ENCODE peak calls at places on chromosomes 12 and 14, in four cellular contexts. One of them, this sample, is unnamed.

GRCh38 chr12:50132505-50133135 is 20.6 kb downstream of the COX14 start:
- DNase-seq in SK-N-SH: peak; percentile 38
- DNase-seq in GM12878: no peak
- DNase-seq in K562: no peak
- DNase-seq in this sample: peak; percentile 48

GRCh38 chr14:68756071-68756481 is 36.8 kb downstream of the ZFP36L1 start:
- DNase-seq in SK-N-SH: peak; percentile 65
- DNase-seq in GM12878: no peak
- DNase-seq in K562: no peak
- DNase-seq in this sample: no peak

GRCh38 chr12:32860182-32860581 is 36.4 kb downstream of the PKP2 start:
- DNase-seq in K562: no peak
- DNase-seq in GM12878: no peak
- DNase-seq in SK-N-SH: no peak
- DNase-seq in this sample: no peak

GRCh38 chr14:70735043-70735442 is 74.3 kb downstream of the MAP3K9 start:
- DNase-seq in GM12878: no peak
- DNase-seq in K562: no peak
- DNase-seq in SK-N-SH: peak; percentile 82
- DNase-seq in this sample: no peak

GRCh38 chr14:61145903-61146411 is 135.2 kb downstream of the TMEM30B start:
- DNase-seq in K562: no peak
- DNase-seq in SK-N-SH: peak; percentile 46
- DNase-seq in GM12878: no peak
- DNase-seq in this sample: no peak

GRCh38 chr12:125092108-125092871 is 27.1 kb downstream of the AACS start:
- DNase-seq in K562: no peak
- DNase-seq in GM12878: no peak
- DNase-seq in SK-N-SH: no peak
- DNase-seq in this sample: no peak

GRCh38 chr14:91418387-91419043 is 895 bp upstream of the CCDC88C start:
- DNase-seq in K562: peak; percentile 42
- DNase-seq in SK-N-SH: peak; percentile 78
- DNase-seq in GM12878: no peak
- DNase-seq in this sample: peak; percentile 38

GRCh38 chr14:31947680-31948580 is 129.2 kb upstream of the ARHGAP5 start:
- DNase-seq in GM12878: no peak
- DNase-seq in K562: no peak
- DNase-seq in SK-N-SH: no peak
- DNase-seq in this sample: no peak

GRCh38 chr14:94673781-94674231 is 61.6 kb downstream of the SERPINA3 start:
- DNase-seq in GM12878: no peak
- DNase-seq in SK-N-SH: no peak
- DNase-seq in K562: no peak
- DNase-seq in this sample: no peak

GRCh38 chr14:99936056-99936455 is 129.2 kb upstream of the EVL start:
- DNase-seq in K562: no peak
- DNase-seq in SK-N-SH: no peak
- DNase-seq in GM12878: no peak
- DNase-seq in this sample: no peak

DNA sequence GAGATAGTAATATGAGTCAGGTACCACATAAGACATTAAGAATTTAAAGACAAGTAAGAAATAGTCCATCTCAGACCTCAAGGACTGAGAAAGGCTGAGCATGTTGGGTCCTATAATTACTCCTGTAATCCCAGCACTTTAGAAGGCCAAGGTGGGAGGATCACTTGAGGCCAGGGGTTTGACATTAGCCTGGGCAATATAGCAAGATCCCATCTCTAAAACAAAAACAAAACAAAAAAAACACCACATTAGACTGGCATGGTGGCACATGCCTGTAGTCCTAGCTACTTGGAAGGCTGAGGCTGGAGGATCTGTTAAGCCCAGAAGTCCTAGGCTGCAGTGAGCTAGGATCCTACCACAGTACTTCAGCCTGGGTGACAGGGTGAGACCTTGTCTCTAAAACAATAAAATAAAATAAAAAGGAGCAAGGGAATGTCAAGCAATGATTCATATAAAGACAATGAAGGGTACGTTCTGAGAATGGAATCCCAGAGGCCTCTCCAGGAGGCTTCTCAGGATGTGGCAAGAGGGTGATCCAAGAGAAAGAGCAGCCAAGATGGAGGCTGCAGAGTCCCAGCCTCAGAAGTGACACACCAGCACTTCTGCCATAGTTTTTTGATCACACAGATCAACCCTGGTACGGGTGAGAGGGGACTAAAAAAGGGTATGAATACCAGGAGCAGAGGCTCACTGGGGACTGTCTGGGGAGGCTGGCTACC is 206.4 kb downstream of the CRADD start:
- DNase-seq in GM12878: no peak
- DNase-seq in SK-N-SH: no peak
- DNase-seq in K562: no peak
- DNase-seq in this sample: no peak
- TF ChIP-seq NFIC in GM12878: no peak
- TF ChIP-seq NFIC in SK-N-SH: peak; percentile 40
- TF ChIP-seq NFIC in K562: no peak
- TF ChIP-seq NFIC in this sample: no peak

DNA sequence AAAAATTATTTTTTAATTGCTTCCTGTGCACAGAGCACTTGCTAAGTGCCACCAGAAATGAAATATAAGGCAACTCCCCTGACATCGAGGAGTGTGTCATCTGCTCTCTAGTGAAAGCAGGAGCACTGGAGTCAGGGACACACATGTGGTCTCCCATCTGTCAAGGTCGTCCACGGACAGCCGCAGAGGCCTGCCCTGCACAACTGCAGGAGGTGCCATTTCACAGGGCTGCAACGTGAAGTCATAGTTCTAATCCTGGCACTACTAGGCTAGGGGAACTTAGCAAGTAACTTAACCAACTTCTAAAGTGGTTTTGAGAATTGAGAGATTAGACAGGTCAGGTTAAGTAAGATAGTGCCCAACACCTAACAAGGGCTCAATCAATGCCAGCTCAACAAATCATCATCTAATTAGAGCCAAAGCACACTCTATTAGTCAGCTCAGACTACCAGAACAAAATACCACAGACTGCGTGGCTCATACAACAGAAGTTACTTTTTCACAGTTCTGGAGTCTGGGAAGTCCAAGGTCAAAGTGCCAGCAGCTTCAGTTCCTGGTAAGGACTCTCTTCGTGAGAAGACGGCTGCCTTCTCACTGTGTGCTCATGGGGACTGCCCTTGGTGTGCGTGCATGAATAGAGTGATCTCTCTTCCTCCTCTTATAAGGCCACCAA is 30.7 kb downstream of the FOXN3 start:
- DNase-seq in SK-N-SH: no peak
- DNase-seq in K562: no peak
- DNase-seq in GM12878: peak; percentile 63
- DNase-seq in this sample: no peak
- TF ChIP-seq NFIC in SK-N-SH: no peak
- TF ChIP-seq NFIC in K562: no peak
- TF ChIP-seq NFIC in GM12878: no peak
- TF ChIP-seq NFIC in this sample: no peak

GRCh38 chr12:69433653-69434052 is 36.5 kb upstream of the FRS2 start:
- DNase-seq in GM12878: no peak
- DNase-seq in K562: no peak
- DNase-seq in SK-N-SH: no peak
- DNase-seq in this sample: no peak
- TF ChIP-seq NFIC in GM12878: no peak
- TF ChIP-seq NFIC in K562: no peak
- TF ChIP-seq NFIC in SK-N-SH: no peak
- TF ChIP-seq NFIC in this sample: no peak

GRCh38 chr12:131527736-131528135 is 183.2 kb upstream of the SFSWAP start:
- DNase-seq in GM12878: no peak
- DNase-seq in K562: no peak
- DNase-seq in SK-N-SH: no peak
- DNase-seq in this sample: no peak

GRCh38 chr12:131530041-131530332 is 180.9 kb upstream of the SFSWAP start:
- DNase-seq in GM12878: no peak
- DNase-seq in SK-N-SH: no peak
- DNase-seq in K562: no peak
- DNase-seq in this sample: no peak

GRCh38 chr12:131528144-131528543 is 182.7 kb upstream of the SFSWAP start:
- DNase-seq in GM12878: no peak
- DNase-seq in SK-N-SH: no peak
- DNase-seq in K562: no peak
- DNase-seq in this sample: no peak

GRCh38 chr12:131530427-131530826 is 180.5 kb upstream of the SFSWAP start:
- DNase-seq in GM12878: no peak
- DNase-seq in K562: no peak
- DNase-seq in SK-N-SH: no peak
- DNase-seq in this sample: no peak

DNA sequence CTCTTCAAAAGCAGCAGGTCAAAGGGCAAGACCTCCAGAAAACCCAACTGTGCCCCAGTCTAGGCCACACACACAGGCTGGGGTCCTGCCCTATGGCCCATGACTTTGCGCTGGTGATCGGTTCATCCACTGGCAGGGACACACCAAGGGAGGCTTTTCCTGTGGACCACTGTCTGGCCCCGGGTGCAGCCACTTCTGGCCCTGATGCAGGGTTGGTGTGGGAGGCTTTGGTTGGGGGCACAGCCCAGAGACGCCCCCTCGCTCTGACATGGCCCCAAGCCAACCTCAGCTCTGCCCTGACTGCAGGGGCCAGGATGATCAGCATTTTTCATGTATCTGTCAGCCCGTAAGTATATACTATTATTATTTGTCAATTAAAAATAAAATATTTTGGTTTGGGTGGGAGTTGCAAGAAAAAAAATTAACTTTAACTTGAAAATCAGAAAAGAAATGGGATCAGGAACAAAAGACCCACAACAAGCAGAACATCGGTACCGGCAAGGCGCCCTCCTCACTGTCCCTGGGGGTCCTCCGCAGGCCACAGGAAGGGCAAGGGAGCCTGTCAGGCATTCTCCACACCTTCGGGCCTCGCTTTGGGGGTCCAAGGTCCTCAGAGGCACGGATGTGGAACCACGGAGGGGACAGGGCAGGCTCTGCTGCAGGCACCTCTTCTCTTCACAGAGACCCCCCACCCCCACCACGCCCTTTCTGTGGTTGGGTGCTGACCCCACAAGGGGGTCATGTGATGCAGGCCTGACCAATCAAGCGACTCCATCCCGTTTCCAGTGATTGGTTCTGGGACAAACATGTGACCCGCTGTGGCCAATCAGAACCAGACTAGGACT is 181.5 kb upstream of the SFSWAP start:
- DNase-seq in K562: peak; percentile 59
- DNase-seq in SK-N-SH: no peak
- DNase-seq in GM12878: no peak
- DNase-seq in this sample: no peak
- TF ChIP-seq NFIC in K562: no peak
- TF ChIP-seq NFIC in SK-N-SH: no peak
- TF ChIP-seq NFIC in GM12878: no peak
- TF ChIP-seq NFIC in this sample: no peak

GRCh38 chr12:123961585-123961984 is 11.0 kb downstream of the CCDC92 start:
- DNase-seq in SK-N-SH: no peak
- DNase-seq in K562: no peak
- DNase-seq in GM12878: no peak
- DNase-seq in this sample: no peak
- TF ChIP-seq NFIC in SK-N-SH: no peak
- TF ChIP-seq NFIC in K562: no peak
- TF ChIP-seq NFIC in GM12878: no peak
- TF ChIP-seq NFIC in this sample: no peak

DNA sequence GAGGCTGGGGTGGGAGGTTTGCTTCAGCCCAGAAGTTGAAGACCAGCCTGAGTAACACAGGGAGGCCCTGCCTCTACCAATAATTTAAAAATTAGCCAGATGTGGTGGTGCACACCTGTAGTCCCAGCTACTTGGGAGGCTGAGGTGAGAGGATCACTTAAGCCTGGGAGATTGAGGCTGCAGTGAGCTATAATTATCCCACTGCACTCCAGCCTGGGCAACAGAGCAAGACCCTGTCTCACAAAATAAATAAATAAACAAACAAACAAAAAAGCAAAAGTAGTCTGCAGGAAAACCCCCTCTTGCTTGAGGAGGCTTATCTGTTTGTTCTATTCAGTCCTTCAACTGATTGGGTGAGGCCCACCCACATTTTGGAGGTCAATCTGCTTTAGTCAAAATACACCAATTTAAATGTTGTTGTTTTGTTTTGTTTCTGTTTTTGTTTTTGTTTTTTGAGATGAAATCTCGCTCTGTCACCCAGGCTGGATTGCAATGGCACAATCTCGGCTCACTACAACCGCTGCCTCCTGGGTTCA is 24.9 kb upstream of the TXNRD1 start:
- DNase-seq in K562: no peak
- DNase-seq in SK-N-SH: no peak
- DNase-seq in GM12878: no peak
- DNase-seq in this sample: no peak
- TF ChIP-seq NFIC in K562: no peak
- TF ChIP-seq NFIC in SK-N-SH: no peak
- TF ChIP-seq NFIC in GM12878: no peak
- TF ChIP-seq NFIC in this sample: no peak

DNA sequence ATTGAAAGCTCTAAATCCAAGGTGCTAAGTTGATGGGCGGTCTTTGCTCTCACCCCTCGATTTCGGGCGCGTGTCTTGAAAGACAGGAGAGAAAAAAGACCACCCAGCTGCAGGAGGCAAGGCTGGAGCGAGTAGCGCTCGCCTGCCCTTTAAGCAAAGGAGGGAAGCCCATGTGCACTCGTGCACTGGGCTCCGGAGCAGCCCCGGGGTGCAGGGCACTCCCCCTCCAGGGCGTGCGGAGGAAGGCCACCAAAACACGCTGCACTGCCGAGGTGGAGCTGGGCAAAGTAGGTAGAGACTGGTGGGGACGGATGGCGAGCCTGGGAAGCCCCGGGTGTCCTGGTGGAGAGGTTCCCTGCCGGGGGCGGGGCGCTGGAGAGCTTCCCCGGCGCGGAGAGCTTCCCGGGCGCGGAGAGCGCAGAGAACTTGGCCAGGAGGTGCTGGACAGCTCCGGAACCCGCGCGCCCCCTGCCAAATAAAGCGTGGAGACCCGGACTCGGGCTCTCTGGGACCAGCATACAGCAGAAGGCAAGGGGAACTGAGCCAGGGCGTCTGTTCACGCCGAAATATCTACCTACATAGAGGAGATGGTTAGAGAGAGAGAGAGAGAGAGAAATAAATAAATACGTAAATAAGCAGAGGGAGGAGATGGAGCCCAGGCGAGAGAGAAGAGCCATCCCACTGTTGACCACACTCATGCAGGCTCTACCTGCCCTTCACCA is 600 bp upstream of the NELL2 start:
- DNase-seq in GM12878: no peak
- DNase-seq in SK-N-SH: peak; percentile 82
- DNase-seq in K562: peak; percentile 23
- DNase-seq in this sample: no peak
- TF ChIP-seq NFIC in GM12878: no peak
- TF ChIP-seq NFIC in SK-N-SH: no peak
- TF ChIP-seq NFIC in K562: no peak
- TF ChIP-seq NFIC in this sample: no peak

This sample was measured in HepG2.